ENCODE peak calls at places on chromosomes 4 and X, in four cellular contexts. F, H, R and L are unnamed samples.

GRCh38 chr4:108118505-108118904 is 50.2 kb downstream of the LEF1 start:
- DNase-seq in F (no peak), H (peak), R (no peak), L (no peak)

GRCh38 chr4:164012396-164013027 is 518.0 kb downstream of the TMA16 start:
- DNase-seq in F (no peak), H (peak), R (no peak), L (no peak)

GRCh38 chr4:124737619-124738018 is 25.1 kb upstream of the ANKRD50 start:
- DNase-seq in F (no peak), H (no peak), R (no peak), L (no peak)

GRCh38 chrX:1581132-1581531 is 10.3 kb upstream of the AKAP17A start:
- DNase-seq in F (no peak), H (peak), R (peak), L (peak)

GRCh38 chrX:39640866-39641265 is 456.9 kb downstream of the BCOR start:
- DNase-seq in F (no peak), H (no peak), R (no peak), L (no peak)

GRCh38 chrX:68831405-68832100 is 2.7 kb downstream of the EFNB1 start:
- DNase-seq in F (no peak), H (no peak), R (no peak), L (peak)

GRCh38 chr4:37865450-37865849 is 25.4 kb upstream of the TBC1D1 start:
- DNase-seq in F (no peak), H (no peak), R (no peak), L (no peak)

GRCh38 chr4:186227221-186227620 is at the start of gene KLKB1:
- DNase-seq in F (no peak), H (no peak), R (no peak), L (no peak)

GRCh38 chr4:142405021-142405991 is 440.8 kb downstream of the INPP4B start:
- DNase-seq in F (peak), H (peak), R (no peak), L (no peak)

GRCh38 chrX:79366888-79367749 is at the start of gene ITM2A:
- DNase-seq in F (no peak), H (no peak), R (peak), L (no peak)

GRCh38 chr4:168877779-168878491 is 132.1 kb downstream of the CBR4 start:
- DNase-seq in F (no peak), H (no peak), R (peak), L (no peak)